ENCODE peak calls at places on chromosomes 6 and 20, in seven cellular contexts. Q is SK-N-SH, E is H1, D is HepG2, H is GM12878, S is K562, V is HCT116. K is an unnamed sample.

GRCh38 chr6:33837971-33838665 is 34.3 kb upstream of the MLN start:
- DNase-seq in Q (no peak), E (no peak), D (no peak), H (no peak), S (no peak), V (no peak), K (no peak)

GRCh38 chr6:147944122-147944521 is 398.5 kb upstream of the SASH1 start:
- DNase-seq in Q (no peak), E (no peak), D (no peak), H (no peak), S (no peak), V (no peak), K (no peak)

GRCh38 chr6:27757307-27757706 is 154.9 kb downstream of the OR2B2 start:
- DNase-seq in Q (no peak), E (no peak), D (no peak), H (no peak), S (peak), V (no peak), K (peak)

GRCh38 chr20:35806075-35806474 is 34.3 kb downstream of the PHF20 start:
- DNase-seq in Q (no peak), E (no peak), D (no peak), H (no peak), S (no peak), V (no peak), K (no peak)

GRCh38 chr20:10729785-10730184 is 56.0 kb upstream of the JAG1 start:
- DNase-seq in Q (no peak), E (no peak), D (no peak), H (no peak), S (no peak), V (no peak), K (no peak)

GRCh38 chr6:22147983-22148797 is 148.6 kb downstream of the PRL start:
- DNase-seq in Q (peak), E (no peak), D (peak), H (no peak), S (no peak), V (no peak), K (peak)

GRCh38 chr6:70436320-70436719 is 23.0 kb downstream of the FAM135A start:
- DNase-seq in Q (no peak), E (no peak), D (no peak), H (no peak), S (no peak), V (no peak), K (no peak)

GRCh38 chr20:53126185-53126584 is 154.0 kb downstream of the TSHZ2 start:
- DNase-seq in Q (no peak), E (no peak), D (no peak), H (no peak), S (no peak), V (no peak), K (no peak)

GRCh38 chr6:30264731-30265130 is 51.5 kb upstream of the TRIM26 start:
- DNase-seq in Q (no peak), E (no peak), D (no peak), H (no peak), S (no peak), V (no peak), K (no peak)

GRCh38 chr20:47744803-47745202 is 40.5 kb downstream of the SULF2 start:
- DNase-seq in Q (no peak), E (no peak), D (no peak), H (no peak), S (no peak), V (no peak), K (no peak)

GRCh38 chr20:50977066-50978045 is 18.7 kb downstream of the MOCS3 start:
- DNase-seq in Q (no peak), E (no peak), D (no peak), H (no peak), S (no peak), V (no peak), K (peak)

GRCh38 chr20:50981714-50982048 is 23.1 kb downstream of the MOCS3 start:
- DNase-seq in Q (no peak), E (no peak), D (no peak), H (no peak), S (no peak), V (no peak), K (no peak)

GRCh38 chr20:50980071-50980681 is 21.6 kb downstream of the MOCS3 start:
- DNase-seq in Q (no peak), E (no peak), D (peak), H (no peak), S (no peak), V (no peak), K (no peak)

GRCh38 chr20:50980851-50981713 is 22.5 kb downstream of the MOCS3 start:
- DNase-seq in Q (peak), E (no peak), D (peak), H (peak), S (peak), V (peak), K (peak)

GRCh38 chr20:50982372-50982771 is 23.8 kb downstream of the MOCS3 start:
- DNase-seq in Q (no peak), E (no peak), D (peak), H (no peak), S (no peak), V (no peak), K (peak)
- TF ChIP-seq JUND in Q (no peak), E (no peak), D (no peak), H (no peak), S (no peak), V (no peak), K (no peak)

GRCh38 chr6:18667612-18668011 is 280.5 kb downstream of the RNF144B start:
- DNase-seq in Q (no peak), E (no peak), D (no peak), H (no peak), S (no peak), V (no peak), K (no peak)
- TF ChIP-seq JUND in Q (no peak), E (no peak), D (no peak), H (no peak), S (no peak), V (no peak), K (no peak)

GRCh38 chr6:158969148-158969547 is 30.9 kb downstream of the RSPH3 start:
- DNase-seq in Q (no peak), E (no peak), D (no peak), H (no peak), S (no peak), V (no peak), K (no peak)
- TF ChIP-seq JUND in Q (no peak), E (no peak), D (no peak), H (no peak), S (no peak), V (no peak), K (no peak)

DNA sequence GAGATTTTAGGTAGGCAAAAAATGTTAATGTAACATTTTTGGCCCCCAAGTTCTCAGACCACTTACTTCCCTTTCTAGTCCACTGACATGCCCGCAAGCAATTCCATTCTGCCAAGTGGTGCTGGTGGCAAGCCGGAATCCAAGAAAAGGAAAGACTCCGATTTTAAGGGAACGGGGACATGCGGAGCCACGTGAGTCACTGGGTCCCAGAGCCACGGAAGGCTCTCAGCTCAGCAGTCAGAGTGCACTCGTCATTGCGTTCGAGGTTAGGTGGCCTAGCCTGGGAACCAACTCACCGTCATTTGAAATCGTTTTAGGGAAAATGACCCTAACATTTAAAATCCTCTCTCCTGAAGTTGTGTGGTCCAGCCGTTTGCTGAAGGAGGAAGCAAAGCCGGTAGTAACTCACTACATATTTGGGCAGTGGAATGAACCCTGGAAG is 711 bp upstream of the SIRT5 start:
- DNase-seq in Q (no peak), E (no peak), D (peak), H (no peak), S (peak), V (peak), K (peak)
- TF ChIP-seq JUND in Q (no peak), E (no peak), D (no peak), H (no peak), S (no peak), V (no peak), K (no peak)

GRCh38 chr20:63854069-63854765 is 7.1 kb upstream of the ABHD16B start:
- DNase-seq in Q (peak), E (no peak), D (no peak), H (no peak), S (no peak), V (no peak), K (no peak)
- TF ChIP-seq JUND in Q (no peak), E (no peak), D (no peak), H (no peak), S (no peak), V (no peak), K (no peak)

DNA sequence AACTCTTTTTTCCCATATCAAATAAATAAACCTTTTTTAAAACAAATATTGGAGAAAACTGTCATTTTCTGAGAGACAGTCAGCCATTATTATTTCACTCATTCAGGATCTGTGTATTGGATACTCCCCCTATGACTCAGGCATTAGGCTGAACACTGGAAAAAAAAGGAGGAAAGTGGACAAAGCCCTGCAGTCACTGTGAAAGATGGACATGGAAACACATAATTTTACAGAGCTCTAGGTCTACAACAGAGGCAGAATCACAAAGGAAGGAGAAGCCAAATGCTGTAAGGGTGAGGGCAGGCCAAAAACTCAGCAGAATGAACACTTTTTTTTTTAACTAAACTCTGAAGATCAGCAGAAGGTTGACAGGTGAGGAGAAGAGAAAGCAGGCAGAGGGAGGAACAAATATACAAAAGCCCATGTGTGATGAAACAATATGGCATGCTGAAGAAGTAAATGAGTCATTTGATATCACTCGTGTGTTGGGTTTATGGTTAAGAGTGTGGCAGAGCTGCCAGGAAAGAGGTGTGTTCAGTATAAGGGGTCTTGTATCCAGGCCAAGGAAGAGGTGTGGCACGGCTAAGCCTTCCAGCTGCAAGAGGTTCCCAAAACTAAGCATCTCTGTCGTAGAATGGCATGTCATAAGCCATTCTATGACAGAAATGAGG is 39.1 kb downstream of the EPB41L2 start:
- DNase-seq in Q (no peak), E (no peak), D (no peak), H (no peak), S (no peak), V (peak), K (no peak)
- TF ChIP-seq JUND in Q (no peak), E (no peak), D (no peak), H (no peak), S (no peak), V (no peak), K (no peak)